ENCODE peak calls at places on chromosomes 2 and 18, in seven cellular contexts. One of them, this sample, is unnamed.

GRCh38 chr2:70995227-70995729 is 605 bp upstream of the TEX261 start:
- DNase-seq in upper lobe of right lung: peak
- DNase-seq in heart left ventricle: no peak
- DNase-seq in BJ: no peak
- DNase-seq in fibroblast of villous mesenchyme: no peak
- DNase-seq in GM13976: peak
- DNase-seq in GM12865: peak
- DNase-seq in this sample: peak

GRCh38 chr18:79527656-79528055 is 131.9 kb downstream of the NFATC1 start:
- DNase-seq in upper lobe of right lung: peak
- DNase-seq in heart left ventricle: no peak
- DNase-seq in BJ: no peak
- DNase-seq in fibroblast of villous mesenchyme: no peak
- DNase-seq in GM13976: no peak
- DNase-seq in GM12865: no peak
- DNase-seq in this sample: no peak

GRCh38 chr2:119476301-119477117 is 44.9 kb downstream of the TMEM37 start:
- DNase-seq in upper lobe of right lung: peak
- DNase-seq in heart left ventricle: peak
- DNase-seq in BJ: no peak
- DNase-seq in fibroblast of villous mesenchyme: peak
- DNase-seq in GM13976: peak
- DNase-seq in GM12865: peak
- DNase-seq in this sample: peak

GRCh38 chr2:169479257-169480078 is at the start of gene BBS5:
- DNase-seq in upper lobe of right lung: peak
- DNase-seq in heart left ventricle: peak
- DNase-seq in BJ: peak
- DNase-seq in fibroblast of villous mesenchyme: peak
- DNase-seq in GM13976: peak
- DNase-seq in GM12865: peak
- DNase-seq in this sample: peak

GRCh38 chr2:171615071-171615470 is 72.2 kb upstream of the DYNC1I2 start:
- DNase-seq in upper lobe of right lung: no peak
- DNase-seq in heart left ventricle: no peak
- DNase-seq in BJ: no peak
- DNase-seq in fibroblast of villous mesenchyme: peak
- DNase-seq in GM13976: no peak
- DNase-seq in GM12865: no peak
- DNase-seq in this sample: no peak

GRCh38 chr2:76330865-76331264 is 620.1 kb upstream of the GCFC2 start:
- DNase-seq in upper lobe of right lung: no peak
- DNase-seq in heart left ventricle: no peak
- DNase-seq in BJ: no peak
- DNase-seq in fibroblast of villous mesenchyme: no peak
- DNase-seq in GM13976: no peak
- DNase-seq in GM12865: peak
- DNase-seq in this sample: no peak

GRCh38 chr2:224429441-224429810 is 27.5 kb upstream of the FAM124B start:
- DNase-seq in upper lobe of right lung: no peak
- DNase-seq in heart left ventricle: no peak
- DNase-seq in BJ: no peak
- DNase-seq in fibroblast of villous mesenchyme: no peak
- DNase-seq in GM13976: no peak
- DNase-seq in GM12865: no peak
- DNase-seq in this sample: no peak

GRCh38 chr2:98442488-98442887 is 2.2 kb upstream of the INPP4A start:
- DNase-seq in upper lobe of right lung: no peak
- DNase-seq in heart left ventricle: no peak
- DNase-seq in BJ: no peak
- DNase-seq in fibroblast of villous mesenchyme: no peak
- DNase-seq in GM13976: no peak
- DNase-seq in GM12865: no peak
- DNase-seq in this sample: no peak

GRCh38 chr2:118190365-118190916 is 102.2 kb downstream of the INSIG2 start:
- DNase-seq in upper lobe of right lung: no peak
- DNase-seq in heart left ventricle: no peak
- DNase-seq in BJ: no peak
- DNase-seq in fibroblast of villous mesenchyme: no peak
- DNase-seq in GM13976: no peak
- DNase-seq in GM12865: no peak
- DNase-seq in this sample: no peak

GRCh38 chr2:231709981-231710750 is 1.8 kb downstream of the PTMA start:
- DNase-seq in upper lobe of right lung: peak
- DNase-seq in heart left ventricle: peak
- DNase-seq in BJ: no peak
- DNase-seq in fibroblast of villous mesenchyme: peak
- DNase-seq in GM13976: peak
- DNase-seq in GM12865: peak
- DNase-seq in this sample: peak

GRCh38 chr2:106030287-106031268 is 163.5 kb downstream of the UXS1 start:
- DNase-seq in upper lobe of right lung: no peak
- DNase-seq in heart left ventricle: peak
- DNase-seq in BJ: peak
- DNase-seq in fibroblast of villous mesenchyme: peak
- DNase-seq in GM13976: peak
- DNase-seq in GM12865: no peak
- DNase-seq in this sample: peak

GRCh38 chr2:25068193-25068592 is 26.3 kb downstream of the EFR3B start:
- DNase-seq in upper lobe of right lung: no peak
- DNase-seq in heart left ventricle: no peak
- DNase-seq in BJ: no peak
- DNase-seq in fibroblast of villous mesenchyme: no peak
- DNase-seq in GM13976: no peak
- DNase-seq in GM12865: no peak
- DNase-seq in this sample: no peak

GRCh38 chr2:20430035-20430434 is 16.8 kb upstream of the RHOB start:
- DNase-seq in upper lobe of right lung: no peak
- DNase-seq in heart left ventricle: no peak
- DNase-seq in BJ: no peak
- DNase-seq in fibroblast of villous mesenchyme: no peak
- DNase-seq in GM13976: no peak
- DNase-seq in GM12865: no peak
- DNase-seq in this sample: no peak

GRCh38 chr2:217614498-217614897 is 388.3 kb downstream of the TNS1 start:
- DNase-seq in upper lobe of right lung: no peak
- DNase-seq in heart left ventricle: no peak
- DNase-seq in BJ: no peak
- DNase-seq in fibroblast of villous mesenchyme: no peak
- DNase-seq in GM13976: peak
- DNase-seq in GM12865: peak
- DNase-seq in this sample: peak

GRCh38 chr2:12325806-12326205 is 390.9 kb upstream of the TRIB2 start:
- DNase-seq in upper lobe of right lung: no peak
- DNase-seq in heart left ventricle: no peak
- DNase-seq in BJ: no peak
- DNase-seq in fibroblast of villous mesenchyme: peak
- DNase-seq in GM13976: no peak
- DNase-seq in GM12865: no peak
- DNase-seq in this sample: no peak

GRCh38 chr2:43333656-43334144 is 107.3 kb upstream of the ZFP36L2 start:
- DNase-seq in upper lobe of right lung: no peak
- DNase-seq in heart left ventricle: peak
- DNase-seq in BJ: no peak
- DNase-seq in fibroblast of villous mesenchyme: peak
- DNase-seq in GM13976: no peak
- DNase-seq in GM12865: peak
- DNase-seq in this sample: no peak

GRCh38 chr18:35756506-35757117 is 175.1 kb downstream of the GALNT1 start:
- DNase-seq in upper lobe of right lung: no peak
- DNase-seq in heart left ventricle: peak
- DNase-seq in BJ: no peak
- DNase-seq in fibroblast of villous mesenchyme: peak
- DNase-seq in GM13976: peak
- DNase-seq in GM12865: peak
- DNase-seq in this sample: peak

GRCh38 chr2:163686289-163686688 is 49.5 kb downstream of the FIGN start:
- DNase-seq in upper lobe of right lung: no peak
- DNase-seq in heart left ventricle: no peak
- DNase-seq in BJ: no peak
- DNase-seq in fibroblast of villous mesenchyme: no peak
- DNase-seq in GM13976: no peak
- DNase-seq in GM12865: no peak
- DNase-seq in this sample: no peak

GRCh38 chr2:118614856-118615255 is 232.6 kb downstream of the EN1 start:
- DNase-seq in upper lobe of right lung: no peak
- DNase-seq in heart left ventricle: no peak
- DNase-seq in BJ: no peak
- DNase-seq in fibroblast of villous mesenchyme: peak
- DNase-seq in GM13976: no peak
- DNase-seq in GM12865: no peak
- DNase-seq in this sample: no peak

GRCh38 chr2:176152350-176153181 is 1.2 kb downstream of the HOXD4 start:
- DNase-seq in upper lobe of right lung: no peak
- DNase-seq in heart left ventricle: no peak
- DNase-seq in BJ: no peak
- DNase-seq in fibroblast of villous mesenchyme: no peak
- DNase-seq in GM13976: no peak
- DNase-seq in GM12865: no peak
- DNase-seq in this sample: no peak

GRCh38 chr2:176156959-176157498 is at the start of gene HOXD3:
- DNase-seq in upper lobe of right lung: no peak
- DNase-seq in heart left ventricle: no peak
- DNase-seq in BJ: no peak
- DNase-seq in fibroblast of villous mesenchyme: no peak
- DNase-seq in GM13976: no peak
- DNase-seq in GM12865: no peak
- DNase-seq in this sample: no peak

GRCh38 chr2:176155341-176156044 is 1.6 kb upstream of the HOXD3 start:
- DNase-seq in upper lobe of right lung: no peak
- DNase-seq in heart left ventricle: no peak
- DNase-seq in BJ: no peak
- DNase-seq in fibroblast of villous mesenchyme: no peak
- DNase-seq in GM13976: no peak
- DNase-seq in GM12865: no peak
- DNase-seq in this sample: no peak

GRCh38 chr2:176156301-176156958 is 677 bp upstream of the HOXD3 start:
- DNase-seq in upper lobe of right lung: no peak
- DNase-seq in heart left ventricle: no peak
- DNase-seq in BJ: no peak
- DNase-seq in fibroblast of villous mesenchyme: no peak
- DNase-seq in GM13976: no peak
- DNase-seq in GM12865: no peak
- DNase-seq in this sample: no peak

DNA sequence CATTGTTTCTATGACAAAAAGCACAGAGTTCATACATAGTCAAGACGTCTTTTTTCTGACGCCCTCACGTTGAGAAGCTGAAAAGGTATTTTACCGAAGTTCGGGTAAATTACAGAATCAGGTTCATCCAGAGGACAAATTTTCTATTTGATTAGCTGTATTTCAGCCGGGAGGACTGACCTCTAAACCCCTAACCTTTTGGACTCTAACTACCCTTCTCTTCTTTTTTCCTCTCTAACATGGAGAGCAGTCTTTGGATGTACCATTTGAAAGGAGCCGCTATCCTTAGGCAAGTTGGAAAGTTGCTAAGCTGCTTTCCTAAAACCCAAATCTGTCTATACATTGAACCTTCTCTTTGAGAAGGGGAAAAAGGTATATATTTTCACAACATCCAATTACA is 2.3 kb upstream of the HOXD3 start:
- DNase-seq in upper lobe of right lung: no peak
- DNase-seq in heart left ventricle: no peak
- DNase-seq in BJ: no peak
- DNase-seq in fibroblast of villous mesenchyme: no peak
- DNase-seq in GM13976: no peak
- DNase-seq in GM12865: no peak
- DNase-seq in this sample: no peak
- TF ChIP-seq CTCF in upper lobe of right lung: no peak
- TF ChIP-seq CTCF in heart left ventricle: no peak
- TF ChIP-seq CTCF in BJ: no peak
- TF ChIP-seq CTCF in fibroblast of villous mesenchyme: no peak
- TF ChIP-seq CTCF in GM13976: no peak
- TF ChIP-seq CTCF in GM12865: no peak
- TF ChIP-seq CTCF in this sample: no peak

GRCh38 chr2:230129343-230129742 is 60.6 kb upstream of the SLC16A14 start:
- DNase-seq in upper lobe of right lung: no peak
- DNase-seq in heart left ventricle: no peak
- DNase-seq in BJ: no peak
- DNase-seq in fibroblast of villous mesenchyme: peak
- DNase-seq in GM13976: no peak
- DNase-seq in GM12865: no peak
- DNase-seq in this sample: no peak

GRCh38 chr2:230134496-230135073 is 65.9 kb upstream of the SLC16A14 start:
- DNase-seq in upper lobe of right lung: no peak
- DNase-seq in heart left ventricle: no peak
- DNase-seq in BJ: no peak
- DNase-seq in fibroblast of villous mesenchyme: peak
- DNase-seq in GM13976: no peak
- DNase-seq in GM12865: peak
- DNase-seq in this sample: no peak

GRCh38 chr2:230128943-230129342 is 60.2 kb upstream of the SLC16A14 start:
- DNase-seq in upper lobe of right lung: no peak
- DNase-seq in heart left ventricle: no peak
- DNase-seq in BJ: peak
- DNase-seq in fibroblast of villous mesenchyme: peak
- DNase-seq in GM13976: no peak
- DNase-seq in GM12865: no peak
- DNase-seq in this sample: no peak

GRCh38 chr2:230131366-230131765 is 62.6 kb upstream of the SLC16A14 start:
- DNase-seq in upper lobe of right lung: no peak
- DNase-seq in heart left ventricle: no peak
- DNase-seq in BJ: no peak
- DNase-seq in fibroblast of villous mesenchyme: no peak
- DNase-seq in GM13976: no peak
- DNase-seq in GM12865: no peak
- DNase-seq in this sample: no peak

GRCh38 chr2:230130668-230131364 is 62.1 kb upstream of the SLC16A14 start:
- DNase-seq in upper lobe of right lung: no peak
- DNase-seq in heart left ventricle: peak
- DNase-seq in BJ: peak
- DNase-seq in fibroblast of villous mesenchyme: peak
- DNase-seq in GM13976: no peak
- DNase-seq in GM12865: no peak
- DNase-seq in this sample: no peak
- TF ChIP-seq CTCF in upper lobe of right lung: no peak
- TF ChIP-seq CTCF in heart left ventricle: no peak
- TF ChIP-seq CTCF in BJ: no peak
- TF ChIP-seq CTCF in fibroblast of villous mesenchyme: no peak
- TF ChIP-seq CTCF in GM13976: no peak
- TF ChIP-seq CTCF in GM12865: no peak
- TF ChIP-seq CTCF in this sample: no peak

DNA sequence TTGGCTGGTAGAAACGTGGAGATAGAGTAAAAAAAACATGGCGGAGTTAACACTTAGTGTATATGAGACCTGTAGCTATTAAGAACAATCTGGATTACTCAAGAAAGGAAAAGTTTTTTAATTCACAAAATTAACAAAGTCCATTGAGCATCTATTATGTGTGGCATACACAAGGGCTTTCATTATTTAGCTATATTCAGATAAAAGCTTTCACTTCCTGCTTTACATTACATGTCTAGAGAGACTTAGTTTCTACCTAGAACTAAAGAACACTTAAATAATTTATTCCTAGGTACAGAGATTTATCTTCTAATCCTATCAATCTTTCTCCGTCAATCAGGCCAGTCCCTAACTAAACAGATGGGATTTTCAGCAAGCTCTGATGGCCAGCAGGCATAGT is 196.0 kb upstream of the SLC39A10 start:
- DNase-seq in upper lobe of right lung: no peak
- DNase-seq in heart left ventricle: no peak
- DNase-seq in BJ: no peak
- DNase-seq in fibroblast of villous mesenchyme: no peak
- DNase-seq in GM13976: no peak
- DNase-seq in GM12865: no peak
- DNase-seq in this sample: no peak
- TF ChIP-seq CTCF in upper lobe of right lung: no peak
- TF ChIP-seq CTCF in heart left ventricle: no peak
- TF ChIP-seq CTCF in BJ: no peak
- TF ChIP-seq CTCF in fibroblast of villous mesenchyme: no peak
- TF ChIP-seq CTCF in GM13976: no peak
- TF ChIP-seq CTCF in GM12865: no peak
- TF ChIP-seq CTCF in this sample: no peak

GRCh38 chr2:5734866-5735861 is 43.0 kb downstream of the SOX11 start:
- DNase-seq in upper lobe of right lung: no peak
- DNase-seq in heart left ventricle: no peak
- DNase-seq in BJ: no peak
- DNase-seq in fibroblast of villous mesenchyme: no peak
- DNase-seq in GM13976: no peak
- DNase-seq in GM12865: no peak
- DNase-seq in this sample: no peak
- TF ChIP-seq CTCF in upper lobe of right lung: no peak
- TF ChIP-seq CTCF in heart left ventricle: no peak
- TF ChIP-seq CTCF in BJ: no peak
- TF ChIP-seq CTCF in fibroblast of villous mesenchyme: no peak
- TF ChIP-seq CTCF in GM13976: no peak
- TF ChIP-seq CTCF in GM12865: no peak
- TF ChIP-seq CTCF in this sample: no peak

This sample was measured in GM13977.